ENCODE peak calls at places on chromosomes 3 and 15, in seven cellular contexts. Q is transverse colon; U is T-helper 1 cell; T is central memory CD4-positive, alpha-beta T cell; V is A549; K is globus pallidus; B is G401. O is an unnamed sample.

GRCh38 chr3:7977245-7978103 is 524.1 kb upstream of the LMCD1 start:
- DNase-seq in Q (no peak), U (no peak), T (no peak), V (peak; percentile 13), K (no peak), B (no peak), O (no peak)

GRCh38 chr3:111903067-111903511 is 44.0 kb downstream of the PHLDB2 start:
- DNase-seq in Q (no peak), U (peak; percentile 9), T (no peak), V (peak; percentile 72), K (no peak), B (no peak), O (no peak)

GRCh38 chr15:75107905-75108838 is 84.8 kb downstream of the PPCDC start:
- DNase-seq in Q (peak; percentile 70), U (peak; percentile 83), T (peak; percentile 38), V (peak; percentile 52), K (no peak), B (no peak), O (peak; percentile 24)

GRCh38 chr3:189839576-189839975 is 208.4 kb downstream of the TP63 start:
- DNase-seq in Q (no peak), U (no peak), T (no peak), V (peak; percentile 21), K (no peak), B (no peak), O (no peak)

GRCh38 chr15:76320012-76320411 is 8.7 kb upstream of the ETFA start:
- DNase-seq in Q (no peak), U (no peak), T (no peak), V (no peak), K (no peak), B (no peak), O (no peak)

GRCh38 chr3:72482589-72483249 is 365.5 kb downstream of the SHQ1 start:
- DNase-seq in Q (peak; percentile 74), U (peak; percentile 86), T (no peak), V (peak; percentile 51), K (no peak), B (no peak), O (peak; percentile 72)

GRCh38 chr3:57983734-57984518 is 24.3 kb upstream of the FLNB start:
- DNase-seq in Q (peak; percentile 80), U (peak; percentile 93), T (peak; percentile 27), V (no peak), K (peak; percentile 51), B (no peak), O (peak; percentile 23)

GRCh38 chr3:99901200-99901926 is 83.7 kb downstream of the CMSS1 start:
- DNase-seq in Q (no peak), U (no peak), T (no peak), V (no peak), K (no peak), B (no peak), O (no peak)

GRCh38 chr3:123635220-123635619 is 50.4 kb upstream of the HACD2 start:
- DNase-seq in Q (no peak), U (no peak), T (no peak), V (no peak), K (no peak), B (no peak), O (no peak)

GRCh38 chr15:99961011-99961441 is 227.8 kb upstream of the LYSMD4 start:
- DNase-seq in Q (no peak), U (no peak), T (no peak), V (no peak), K (peak; percentile 38), B (no peak), O (no peak)

GRCh38 chr3:66795365-66795764 is 202.7 kb upstream of the KBTBD8 start:
- DNase-seq in Q (no peak), U (no peak), T (no peak), V (no peak), K (no peak), B (no peak), O (no peak)

GRCh38 chr15:70669006-70669602 is 94.3 kb downstream of the UACA start:
- DNase-seq in Q (no peak), U (no peak), T (no peak), V (no peak), K (no peak), B (no peak), O (no peak)

GRCh38 chr3:140529096-140529495 is 148.8 kb upstream of the TRIM42 start:
- DNase-seq in Q (no peak), U (no peak), T (no peak), V (peak; percentile 3), K (no peak), B (no peak), O (no peak)

GRCh38 chr3:42601898-42602581 is 1.6 kb downstream of the NKTR start:
- DNase-seq in Q (no peak), U (peak; percentile 31), T (peak; percentile 21), V (no peak), K (no peak), B (peak; percentile 48), O (no peak)

GRCh38 chr3:46187876-46188275 is 20.2 kb downstream of the CCR1 start:
- DNase-seq in Q (no peak), U (no peak), T (no peak), V (no peak), K (no peak), B (no peak), O (no peak)

GRCh38 chr3:101300073-101300472 is 20.3 kb downstream of the IMPG2 start:
- DNase-seq in Q (no peak), U (no peak), T (no peak), V (no peak), K (no peak), B (no peak), O (no peak)

GRCh38 chr3:176759815-176760506 is 437.3 kb downstream of the TBL1XR1 start:
- DNase-seq in Q (no peak), U (no peak), T (no peak), V (no peak), K (no peak), B (no peak), O (no peak)